ENCODE peak calls at places on chromosome 19, in nine cellular contexts. M is stimulated activated CD4-positive, alpha-beta T cell treated with anti-CD3 and anti-CD28 coated beads, Interleukin-12 subunit alpha, Interleukin-12 subunit beta, amount 100 ng/mL, for 4 hours; J is activated CD4-positive, alpha-beta T cell treated with anti-CD3 and anti-CD28 coated beads, Interleukin-2, amount 10 ng/mL, durations not matched to agents 7 days and 5 days; W is NCI-H1092; X is T-cell; S is fibroblast of the aortic adventitia; R is astrocyte of the hippocampus; N is anterior cingulate cortex; O is adrenal gland. Z is an unnamed sample.

GRCh38 chr19:28882818-28883217 is 330.1 kb downstream of the UQCRFS1 start:
- DNase-seq in M (no peak), J (no peak), W (no peak), X (no peak), S (no peak), R (no peak), N (no peak), O (no peak), Z (no peak)

GRCh38 chr19:19566306-19566705 is 28.2 kb downstream of the CILP2 start:
- DNase-seq in M (no peak), J (no peak), W (no peak), X (no peak), S (no peak), R (no peak), N (no peak), O (no peak), Z (no peak)

GRCh38 chr19:46624958-46625661 is at the start of gene PTGIR:
- DNase-seq in M (no peak), J (peak), W (no peak), X (no peak), S (peak), R (no peak), N (no peak), O (no peak), Z (peak)

GRCh38 chr19:4980838-4981680 is 12.1 kb downstream of the KDM4B start:
- DNase-seq in M (no peak), J (no peak), W (no peak), X (no peak), S (no peak), R (no peak), N (no peak), O (no peak), Z (no peak)

GRCh38 chr19:45154064-45154827 is 6.5 kb downstream of the NKPD1 start:
- DNase-seq in M (no peak), J (no peak), W (no peak), X (no peak), S (peak), R (peak), N (no peak), O (peak), Z (peak)

GRCh38 chr19:39166571-39167391 is 30.0 kb upstream of the NCCRP1 start:
- DNase-seq in M (no peak), J (no peak), W (no peak), X (no peak), S (no peak), R (peak), N (no peak), O (peak), Z (no peak)

GRCh38 chr19:9406798-9407352 is 28.5 kb downstream of the ZNF266 start:
- DNase-seq in M (peak), J (peak), W (peak), X (no peak), S (peak), R (peak), N (peak), O (peak), Z (no peak)

GRCh38 chr19:1860133-1860775 is 3.1 kb downstream of the KLF16 start:
- DNase-seq in M (no peak), J (peak), W (no peak), X (peak), S (peak), R (peak), N (peak), O (no peak), Z (peak)

GRCh38 chr19:4524808-4525562 is 6.7 kb upstream of the PLIN4 start:
- DNase-seq in M (peak), J (peak), W (no peak), X (peak), S (peak), R (peak), N (no peak), O (no peak), Z (peak)

GRCh38 chr19:4556574-4557185 is 2.8 kb downstream of the SEMA6B start:
- DNase-seq in M (peak), J (peak), W (no peak), X (no peak), S (no peak), R (no peak), N (no peak), O (no peak), Z (peak)

GRCh38 chr19:32662186-32662585 is 12.8 kb downstream of the ANKRD27 start:
- DNase-seq in M (no peak), J (peak), W (no peak), X (no peak), S (peak), R (peak), N (no peak), O (no peak), Z (peak)

GRCh38 chr19:40607311-40607871 is 6.2 kb downstream of the LTBP4 start:
- DNase-seq in M (no peak), J (no peak), W (no peak), X (no peak), S (no peak), R (no peak), N (no peak), O (peak), Z (peak)

GRCh38 chr19:38665950-38666661 is 18.7 kb downstream of the ACTN4 start:
- DNase-seq in M (no peak), J (no peak), W (no peak), X (no peak), S (peak), R (peak), N (no peak), O (no peak), Z (peak)